ENCODE peak calls at places on chromosomes 11 and 22, in nine cellular contexts. M is cardiac muscle cell, X is neural progenitor cell, H is A549, G is A673, Q is tibial artery, C is GM12878, K is heart right ventricle, F is spleen. E is an unnamed sample.

GRCh38 chr11:128759597-128759996 is 65.7 kb downstream of the FLI1 start:
- DNase-seq in M (peak; percentile 59), X (no peak), H (no peak), G (no peak), Q (no peak), C (no peak), K (no peak), F (no peak), E (no peak)

GRCh38 chr11:83392556-83392955 is 106.4 kb upstream of the CCDC90B start:
- DNase-seq in M (no peak), X (no peak), H (no peak), G (no peak), Q (no peak), C (no peak), K (no peak), F (no peak), E (no peak)

GRCh38 chr11:92295175-92296137 is 70.8 kb downstream of the FAT3 start:
- DNase-seq in M (peak; percentile 68), X (no peak), H (peak; percentile 24), G (no peak), Q (no peak), C (no peak), K (no peak), F (no peak), E (no peak)

GRCh38 chr11:70687716-70688115 is 289.4 kb downstream of the CTTN start:
- DNase-seq in M (no peak), X (no peak), H (no peak), G (no peak), Q (no peak), C (no peak), K (no peak), F (peak; percentile 33), E (no peak)

GRCh38 chr11:71249301-71249700 is 3.1 kb downstream of the SHANK2 start:
- DNase-seq in M (no peak), X (no peak), H (no peak), G (no peak), Q (no peak), C (no peak), K (no peak), F (no peak), E (no peak)

GRCh38 chr11:126011220-126011619 is 51.4 kb downstream of the CDON start:
- DNase-seq in M (no peak), X (no peak), H (no peak), G (no peak), Q (no peak), C (no peak), K (no peak), F (no peak), E (no peak)

GRCh38 chr22:29700206-29700948 is 19.4 kb upstream of the CABP7 start:
- DNase-seq in M (no peak), X (no peak), H (no peak), G (peak; percentile 52), Q (no peak), C (no peak), K (no peak), F (no peak), E (no peak)

GRCh38 chr11:2450321-2451041 is 5.7 kb downstream of the KCNQ1 start:
- DNase-seq in M (no peak), X (no peak), H (no peak), G (no peak), Q (no peak), C (no peak), K (no peak), F (peak; percentile 72), E (no peak)

GRCh38 chr11:2760196-2760871 is 60.5 kb upstream of the KCNQ1OT1 start:
- DNase-seq in M (no peak), X (no peak), H (no peak), G (no peak), Q (no peak), C (no peak), K (no peak), F (peak; percentile 55), E (peak; percentile 31)

GRCh38 chr11:36774603-36775002 is 176.6 kb upstream of the RAG2 start:
- DNase-seq in M (peak; percentile 57), X (no peak), H (no peak), G (peak; percentile 41), Q (no peak), C (no peak), K (no peak), F (no peak), E (no peak)

GRCh38 chr11:120715239-120715638 is 203.7 kb downstream of the GRIK4 start:
- DNase-seq in M (peak; percentile 21), X (peak; percentile 37), H (peak; percentile 18), G (peak; percentile 59), Q (no peak), C (no peak), K (no peak), F (no peak), E (no peak)

GRCh38 chr22:19850482-19851109 is 4.1 kb downstream of the GNB1L start:
- DNase-seq in M (no peak), X (no peak), H (no peak), G (no peak), Q (no peak), C (no peak), K (no peak), F (no peak), E (no peak)

GRCh38 chr11:12930850-12931249 is 78.3 kb upstream of the RASSF10 start:
- DNase-seq in M (no peak), X (no peak), H (no peak), G (no peak), Q (no peak), C (no peak), K (no peak), F (no peak), E (no peak)

GRCh38 chr11:83702795-83703194 is 416.6 kb upstream of the CCDC90B start:
- DNase-seq in M (no peak), X (no peak), H (no peak), G (peak; percentile 75), Q (no peak), C (no peak), K (no peak), F (no peak), E (no peak)

GRCh38 chr11:76233936-76234703 is 27.8 kb upstream of the WNT11 start:
- DNase-seq in M (peak; percentile 78), X (peak; percentile 68), H (no peak), G (peak; percentile 33), Q (peak; percentile 78), C (peak; percentile 37), K (peak; percentile 61), F (peak; percentile 87), E (no peak)

GRCh38 chr11:93089474-93090102 is 108.2 kb downstream of the SLC36A4 start:
- DNase-seq in M (peak; percentile 80), X (peak; percentile 62), H (peak; percentile 1), G (peak; percentile 79), Q (peak; percentile 35), C (no peak), K (no peak), F (no peak), E (no peak)

GRCh38 chr11:116373107-116373506 is 399.7 kb downstream of the BUD13 start:
- DNase-seq in M (no peak), X (peak; percentile 74), H (no peak), G (no peak), Q (no peak), C (no peak), K (no peak), F (no peak), E (no peak)
- H3K27ac ChIP-seq in M (no peak overlapping the region), X (no peak overlapping the region), H (no peak overlapping the region), G (no peak overlapping the region), Q (no peak overlapping the region), C (no peak overlapping the region), K (no peak overlapping the region), F (no peak overlapping the region), E (no peak overlapping the region)

DNA sequence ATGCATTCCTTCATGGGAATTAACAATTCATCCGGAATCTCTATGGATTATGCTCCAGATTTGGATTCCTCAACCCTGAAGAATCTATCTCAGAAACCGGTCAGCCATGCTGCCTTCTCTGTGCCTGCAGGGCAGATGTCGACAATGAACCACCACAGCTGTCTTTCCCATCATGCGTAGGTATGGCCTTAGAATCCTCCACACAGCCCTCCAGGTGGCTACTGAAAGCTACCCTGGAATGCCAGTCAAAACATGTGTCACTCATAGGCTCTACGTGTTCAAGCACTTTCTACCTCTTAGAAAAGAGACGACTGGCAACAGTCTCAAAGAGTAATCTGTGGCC is 19.4 kb downstream of the MAML2 start:
- DNase-seq in M (no peak), X (no peak), H (no peak), G (no peak), Q (no peak), C (no peak), K (no peak), F (no peak), E (no peak)
- H3K4me1 ChIP-seq in M (peaks cover 15% of the 10 kb centered on the region), X (peaks cover 6% of the 10 kb centered on the region), H (peaks cover 24% of the 10 kb centered on the region), G (peaks cover 24% of the 10 kb centered on the region), Q (peaks cover 80% of the 10 kb centered on the region), C (peaks cover under 1% of the 10 kb centered on the region), K (peaks cover 29% of the 10 kb centered on the region), F (peaks cover 39% of the 10 kb centered on the region), E (peaks cover 41% of the 10 kb centered on the region)

GRCh38 chr11:57273448-57274058 is 36.5 kb upstream of the APLNR start:
- DNase-seq in M (no peak), X (no peak), H (no peak), G (no peak), Q (no peak), C (no peak), K (no peak), F (no peak), E (no peak)

GRCh38 chr11:57276857-57277505 is 39.9 kb upstream of the APLNR start:
- DNase-seq in M (peak; percentile 78), X (no peak), H (no peak), G (no peak), Q (no peak), C (no peak), K (no peak), F (no peak), E (no peak)

GRCh38 chr11:57276169-57276854 is 39.3 kb upstream of the APLNR start:
- DNase-seq in M (no peak), X (no peak), H (no peak), G (no peak), Q (no peak), C (no peak), K (no peak), F (no peak), E (no peak)

GRCh38 chr11:57274904-57275498 is 38.0 kb upstream of the APLNR start:
- DNase-seq in M (no peak), X (no peak), H (no peak), G (no peak), Q (no peak), C (no peak), K (no peak), F (no peak), E (no peak)

GRCh38 chr11:57275582-57275981 is 38.5 kb upstream of the APLNR start:
- DNase-seq in M (peak; percentile 59), X (no peak), H (no peak), G (no peak), Q (no peak), C (no peak), K (no peak), F (no peak), E (no peak)
- H3K27ac ChIP-seq in M (no peak overlapping the region), X (no peak overlapping the region), H (no peak overlapping the region), G (no peak overlapping the region), Q (no peak overlapping the region), C (no peak overlapping the region), K (peak overlapping the region; percentile 87), F (peak overlapping the region; percentile 30), E (no peak overlapping the region)

DNA sequence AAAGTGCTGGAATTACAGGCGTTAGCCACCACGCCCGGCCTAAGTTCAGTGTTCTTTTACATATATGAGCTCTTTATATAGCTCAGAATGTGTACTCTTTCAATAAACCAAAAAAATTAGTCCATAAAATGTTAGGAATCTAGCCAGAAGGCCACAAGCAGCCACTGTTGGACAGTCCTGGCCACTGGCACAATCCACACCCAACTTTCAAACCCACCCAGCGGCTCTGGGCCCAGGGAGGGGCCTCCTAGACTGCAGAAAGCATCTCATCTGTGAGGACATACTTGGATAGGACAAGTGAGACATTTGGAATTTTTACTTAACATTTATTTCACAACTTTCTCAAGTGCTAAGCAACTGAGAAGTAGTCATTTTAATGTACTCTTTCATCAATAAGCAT is 6.4 kb downstream of the PACSIN2 start:
- DNase-seq in M (no peak), X (no peak), H (no peak), G (no peak), Q (peak; percentile 65), C (no peak), K (no peak), F (no peak), E (no peak)
- H3K4me1 ChIP-seq in M (peaks cover 16% of the 10 kb centered on the region), X (peaks cover 12% of the 10 kb centered on the region), H (peaks cover 86% of the 10 kb centered on the region), G (peaks cover 21% of the 10 kb centered on the region), Q (peaks cover 87% of the 10 kb centered on the region), C (peaks cover 20% of the 10 kb centered on the region), K (peaks cover 42% of the 10 kb centered on the region), F (peaks cover 71% of the 10 kb centered on the region), E (peaks cover 3% of the 10 kb centered on the region)

E was measured in CD8-positive, alpha-beta T cell.